ENCODE peak calls at places on chromosomes 13 and 19, in four cellular contexts. O is pancreas, A is fibroblast of pulmonary artery, R is brain microvascular endothelial cell. N is an unnamed sample.

GRCh38 chr13:78787189-78787588 is 128.2 kb upstream of the OBI1 start:
- DNase-seq in O (no peak), A (peak; percentile 3), R (no peak), N (no peak)

GRCh38 chr13:31282741-31283455 is 83.1 kb downstream of the B3GLCT start:
- DNase-seq in O (no peak), A (peak; percentile 23), R (no peak), N (peak; percentile 54)

GRCh38 chr13:101149735-101150380 is 266.4 kb downstream of the NALCN start:
- DNase-seq in O (no peak), A (peak; percentile 60), R (peak; percentile 45), N (peak; percentile 40)

GRCh38 chr19:54337858-54338230 is 1.1 kb downstream of the LILRA4 start:
- DNase-seq in O (no peak), A (no peak), R (no peak), N (no peak)

GRCh38 chr19:7709932-7710460 is 8.1 kb upstream of the FCER2 start:
- DNase-seq in O (no peak), A (no peak), R (no peak), N (no peak)

GRCh38 chr13:101146101-101146898 is 270.0 kb downstream of the NALCN start:
- DNase-seq in O (no peak), A (no peak), R (no peak), N (no peak)

GRCh38 chr19:15300533-15301194 is 31.7 kb downstream of the BRD4 start:
- DNase-seq in O (no peak), A (peak; percentile 77), R (peak; percentile 65), N (peak; percentile 63)

GRCh38 chr19:35509018-35509652 is 4.3 kb downstream of the DMKN start:
- DNase-seq in O (peak; percentile 79), A (no peak), R (no peak), N (peak; percentile 79)

GRCh38 chr19:10137751-10138682 is 18.3 kb upstream of the EIF3G start:
- DNase-seq in O (no peak), A (no peak), R (no peak), N (no peak)

GRCh38 chr19:56261145-56261544 is 11.4 kb upstream of the EDDM13 start:
- DNase-seq in O (no peak), A (no peak), R (no peak), N (no peak)

GRCh38 chr19:33194527-33194883 is 375 bp downstream of the LRP3 start:
- DNase-seq in O (no peak), A (no peak), R (no peak), N (no peak)

GRCh38 chr19:21610341-21610740 is 104.9 kb downstream of the ZNF429 start:
- DNase-seq in O (no peak), A (no peak), R (no peak), N (no peak)

GRCh38 chr19:50658438-50659317 is 9.4 kb downstream of the C19orf81 start:
- DNase-seq in O (peak; percentile 57), A (peak; percentile 84), R (peak; percentile 29), N (no peak)

GRCh38 chr13:33958964-33959363 is 141.0 kb downstream of the RFC3 start:
- DNase-seq in O (no peak), A (no peak), R (no peak), N (no peak)

GRCh38 chr13:73717632-73718031 is 416.6 kb downstream of the KLF12 start:
- DNase-seq in O (no peak), A (peak; percentile 52), R (peak; percentile 85), N (no peak)

GRCh38 chr19:49651029-49651825 is 9.2 kb downstream of the SCAF1 start:
- DNase-seq in O (no peak), A (no peak), R (no peak), N (no peak)

GRCh38 chr19:15118248-15118647 is 11.0 kb downstream of the SYDE1 start:
- DNase-seq in O (no peak), A (no peak), R (no peak), N (no peak)

GRCh38 chr19:13839193-13839937 is 37.6 kb upstream of the NANOS3 start:
- DNase-seq in O (peak; percentile 64), A (peak; percentile 86), R (no peak), N (peak; percentile 94)

GRCh38 chr19:928471-929259 is 2.8 kb downstream of the ARID3A start:
- DNase-seq in O (no peak), A (peak; percentile 25), R (no peak), N (no peak)

GRCh38 chr19:610801-611505 is 21.3 kb downstream of the HCN2 start:
- DNase-seq in O (no peak), A (peak; percentile 71), R (peak; percentile 92), N (peak; percentile 40)

GRCh38 chr19:45863840-45864628 is at the start of gene FOXA3:
- DNase-seq in O (peak; percentile 80), A (peak; percentile 25), R (no peak), N (no peak)

GRCh38 chr13:51222510-51223283 is 499 bp downstream of the FAM124A start:
- DNase-seq in O (no peak), A (no peak), R (no peak), N (no peak)

GRCh38 chr19:47232422-47233211 is 1.6 kb upstream of the BBC3 start:
- DNase-seq in O (peak; percentile 50), A (peak; percentile 61), R (peak; percentile 43), N (peak; percentile 80)

GRCh38 chr13:98998831-98999634 is 21.2 kb upstream of the DOCK9 start:
- DNase-seq in O (no peak), A (peak; percentile 27), R (no peak), N (no peak)

GRCh38 chr13:99421271-99421670 is 80.0 kb upstream of the TM9SF2 start:
- DNase-seq in O (no peak), A (no peak), R (no peak), N (no peak)

GRCh38 chr13:79295906-79296564 is 110.0 kb downstream of the RBM26 start:
- DNase-seq in O (no peak), A (no peak), R (peak; percentile 3), N (peak; percentile 43)

GRCh38 chr13:103388839-103389238 is 322.6 kb upstream of the SLC10A2 start:
- DNase-seq in O (no peak), A (no peak), R (no peak), N (no peak)
- TF ChIP-seq CTCF in O (no peak), A (no peak), R (no peak), N (no peak)

DNA sequence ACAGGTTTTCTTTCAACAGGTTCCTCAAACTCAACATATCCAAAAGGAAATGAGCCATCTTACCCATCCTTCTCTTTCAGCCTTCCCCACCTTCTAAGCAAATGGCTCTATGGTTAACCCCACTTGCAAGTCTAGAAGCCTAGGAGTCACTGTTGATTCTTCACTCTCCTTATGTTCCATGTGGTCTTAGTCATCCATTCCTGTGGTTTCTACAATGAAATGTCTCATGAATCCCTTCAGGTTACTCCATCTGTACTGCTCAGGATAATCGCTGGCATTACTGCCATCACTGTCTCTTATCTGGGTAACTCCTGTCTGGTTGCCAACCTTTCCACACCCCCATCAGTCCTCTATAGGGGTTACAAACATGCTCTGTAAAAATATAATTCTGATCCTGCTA is 381.3 kb downstream of the ENOX1 start:
- DNase-seq in O (no peak), A (peak; percentile 67), R (peak; percentile 18), N (peak; percentile 55)
- TF ChIP-seq CTCF in O (no peak), A (no peak), R (no peak), N (no peak)

DNA sequence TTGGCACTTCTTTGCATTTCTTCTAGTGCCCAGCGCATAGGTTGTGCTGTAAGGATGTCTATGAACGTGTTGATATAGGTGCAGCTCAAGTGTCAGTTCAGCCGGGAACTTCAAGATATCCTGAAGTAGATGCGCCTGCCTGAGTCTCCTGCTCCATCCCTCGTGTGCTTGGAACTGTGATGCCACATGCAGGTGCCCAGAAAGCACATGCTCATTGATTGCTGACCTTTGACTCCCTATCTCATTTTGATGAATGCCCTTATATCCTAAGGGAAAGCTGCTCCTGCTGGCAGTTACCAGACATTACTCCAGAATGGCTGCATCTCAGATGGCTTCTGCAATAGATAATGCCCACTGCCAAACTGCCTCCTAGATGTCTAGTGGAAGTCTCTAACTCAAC is 40.9 kb downstream of the CBY2 start:
- DNase-seq in O (no peak), A (no peak), R (no peak), N (no peak)
- TF ChIP-seq CTCF in O (no peak), A (no peak), R (no peak), N (no peak)

DNA sequence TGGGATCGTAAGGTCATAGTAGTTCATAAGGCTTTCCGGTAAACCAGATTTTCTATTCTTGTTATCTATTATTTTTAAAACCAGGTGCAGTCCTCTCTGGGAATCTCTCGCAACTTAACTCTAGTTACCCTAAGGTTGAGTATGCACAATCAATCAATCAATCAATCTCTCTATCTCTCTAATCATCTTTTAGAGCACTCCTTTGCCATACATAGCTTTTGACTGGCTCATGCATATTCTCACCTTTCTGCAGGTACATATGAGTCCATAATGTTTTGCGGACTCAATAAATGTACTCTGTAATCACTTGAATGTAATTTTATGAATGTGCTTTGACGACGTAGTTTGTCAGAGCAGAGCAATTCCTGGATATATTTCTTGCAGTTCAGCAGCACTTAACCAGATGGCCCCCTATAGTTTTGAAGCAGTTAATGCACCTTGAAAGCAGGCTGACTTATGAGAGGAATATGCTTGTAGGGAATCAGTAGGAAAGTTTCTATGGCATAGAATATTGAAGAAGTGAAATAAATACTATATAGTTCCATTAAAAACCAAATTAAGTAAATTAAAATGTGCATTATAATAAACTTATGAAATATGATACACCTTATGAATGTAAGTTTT is 524.7 kb downstream of the GPC5 start:
- DNase-seq in O (no peak), A (peak; percentile 5), R (no peak), N (peak; percentile 11)
- TF ChIP-seq CTCF in O (no peak), A (no peak), R (peak; percentile 36), N (no peak)

DNA sequence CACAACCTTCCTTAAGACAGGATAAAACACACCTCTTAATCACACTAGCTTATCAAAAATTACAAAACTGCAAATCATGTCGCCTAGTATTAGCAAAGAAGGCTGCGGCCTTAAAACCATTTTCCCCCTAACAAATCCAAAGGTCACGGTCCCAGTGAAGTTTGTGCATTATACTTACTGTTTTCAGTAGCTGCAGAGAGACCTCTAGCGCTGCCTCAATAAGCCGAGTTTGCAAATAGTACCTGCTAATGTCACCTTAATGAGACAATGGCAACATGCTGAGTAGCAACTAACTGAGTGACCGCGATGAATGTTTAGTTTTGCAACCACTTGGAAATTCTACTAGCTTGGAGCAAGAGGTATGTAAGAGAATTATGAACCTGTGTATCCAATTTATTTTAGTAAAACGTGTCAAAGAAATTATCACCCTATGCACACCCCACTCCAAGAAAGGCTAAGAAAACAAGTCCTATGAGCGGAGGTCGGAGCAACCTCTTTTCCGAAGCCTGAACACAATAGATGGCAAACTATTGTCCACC is 1.2 kb downstream of the KPNA3 start:
- DNase-seq in O (peak; percentile 12), A (peak; percentile 39), R (peak; percentile 5), N (peak; percentile 47)
- TF ChIP-seq CTCF in O (no peak), A (peak; percentile 6), R (peak; percentile 18), N (no peak)

DNA sequence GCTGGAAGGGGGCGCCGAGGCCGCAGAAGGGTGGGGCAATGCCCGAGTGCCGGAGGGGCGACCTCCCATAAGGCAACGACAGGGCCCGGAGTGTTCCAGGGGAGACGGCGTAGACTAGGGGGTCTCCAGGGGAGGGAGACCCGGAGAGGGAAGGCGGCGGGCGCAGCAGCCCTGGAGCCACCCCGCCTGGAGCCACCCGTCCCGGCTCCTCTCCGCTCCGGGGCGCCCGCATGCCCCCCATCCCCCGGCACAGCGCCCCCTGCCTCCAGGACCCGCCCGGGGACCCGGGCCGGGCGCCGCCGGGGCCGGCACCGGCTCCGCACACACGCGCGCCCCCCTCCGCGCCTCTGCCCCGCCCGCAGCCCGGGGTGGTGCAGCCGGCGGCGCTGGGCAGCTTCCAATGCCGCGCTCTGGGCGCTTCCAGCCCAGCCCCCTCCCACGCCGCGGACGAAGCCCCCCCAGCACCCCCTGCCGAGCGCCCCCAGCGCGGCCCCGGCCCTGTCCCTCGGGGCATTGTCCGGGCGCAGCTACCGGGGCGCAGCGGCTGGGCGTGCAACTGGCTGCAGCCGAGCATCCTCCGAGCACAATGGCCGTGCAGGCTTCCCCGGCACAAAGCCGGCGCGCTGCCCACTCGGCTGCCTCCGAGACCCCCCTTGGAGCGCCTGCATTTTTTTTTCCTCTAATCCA is 519 bp downstream of the PTPRS start:
- DNase-seq in O (peak; percentile 14), A (no peak), R (no peak), N (no peak)
- TF ChIP-seq CTCF in O (no peak), A (no peak), R (no peak), N (peak; percentile 12)

GRCh38 chr13:40809471-40809870 is 20.1 kb downstream of the SLC25A15 start:
- DNase-seq in O (no peak), A (no peak), R (no peak), N (no peak)
- TF ChIP-seq CTCF in O (no peak), A (no peak), R (no peak), N (no peak)